ENCODE peak calls at places on chromosomes 7 and 10, in seven cellular contexts. Z is GM23338; A is lung; L is CD8-positive, alpha-beta memory T cell; P is Peyer's patch; S is A549; J is suprapubic skin. E is an unnamed sample.

GRCh38 chr7:131480384-131481315 is 75.8 kb downstream of the PODXL start:
- DNase-seq in Z (no peak), A (no peak), L (no peak), P (no peak), S (peak; percentile 66), J (no peak), E (no peak)

GRCh38 chr10:74008212-74008731 is 10.4 kb downstream of the VCL start:
- DNase-seq in Z (no peak), A (no peak), L (no peak), P (no peak), S (no peak), J (no peak), E (no peak)

GRCh38 chr10:61804414-61804813 is 97.1 kb upstream of the ARID5B start:
- DNase-seq in Z (no peak), A (no peak), L (no peak), P (no peak), S (no peak), J (no peak), E (no peak)

GRCh38 chr10:110456046-110456445 is 41.7 kb upstream of the DUSP5 start:
- DNase-seq in Z (no peak), A (no peak), L (no peak), P (no peak), S (peak; percentile 25), J (peak; percentile 56), E (peak; percentile 62)

GRCh38 chr7:30313348-30313747 is 29.0 kb downstream of the ZNRF2 start:
- DNase-seq in Z (no peak), A (no peak), L (no peak), P (no peak), S (no peak), J (no peak), E (no peak)

GRCh38 chr7:11193131-11193867 is 219.6 kb downstream of the PHF14 start:
- DNase-seq in Z (peak; percentile 81), A (peak; percentile 56), L (no peak), P (no peak), S (no peak), J (no peak), E (no peak)

GRCh38 chr10:124290095-124290795 is 128.5 kb downstream of the OAT start:
- DNase-seq in Z (no peak), A (no peak), L (no peak), P (no peak), S (no peak), J (peak; percentile 76), E (no peak)

GRCh38 chr7:1466524-1467271 is 7.4 kb upstream of the MICALL2 start:
- DNase-seq in Z (peak; percentile 51), A (peak; percentile 70), L (no peak), P (peak; percentile 31), S (peak; percentile 70), J (no peak), E (peak; percentile 93)

GRCh38 chr10:16905304-16905703 is 88.1 kb upstream of the RSU1 start:
- DNase-seq in Z (no peak), A (no peak), L (no peak), P (no peak), S (no peak), J (no peak), E (no peak)

GRCh38 chr7:81608748-81609382 is 161.0 kb downstream of the HGF start:
- DNase-seq in Z (no peak), A (no peak), L (no peak), P (no peak), S (peak; percentile 53), J (no peak), E (no peak)

DNA sequence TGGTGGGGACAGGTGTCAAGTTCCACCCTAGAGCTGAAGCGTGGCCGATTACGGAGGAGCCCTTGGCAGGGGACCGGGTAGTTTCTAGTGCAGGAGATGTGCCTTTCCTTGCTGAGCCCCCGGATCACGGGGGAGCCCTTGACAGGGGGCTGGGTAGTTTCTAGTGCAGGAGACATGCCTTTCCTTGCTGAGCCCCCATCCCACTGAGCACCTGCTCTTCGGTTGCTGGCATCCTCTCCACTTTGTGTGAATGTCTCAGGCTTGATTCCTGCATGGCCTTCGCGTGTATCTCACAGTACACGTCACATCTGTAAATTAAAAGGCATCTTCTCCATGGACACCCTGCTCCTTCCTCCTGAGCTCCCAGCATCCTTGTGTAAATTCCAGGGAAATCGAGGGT is 263.5 kb downstream of the ADARB2 start:
- DNase-seq in Z (no peak), A (no peak), L (no peak), P (no peak), S (no peak), J (no peak), E (no peak)
- H3K4me1 ChIP-seq in Z (peaks cover 12% of the 10 kb centered on the region), A (peaks cover 2% of the 10 kb centered on the region), L (no peaks in the 10 kb centered on the region), P (no peaks in the 10 kb centered on the region), S (no peaks in the 10 kb centered on the region), J (no peaks in the 10 kb centered on the region), E (no peaks in the 10 kb centered on the region)

DNA sequence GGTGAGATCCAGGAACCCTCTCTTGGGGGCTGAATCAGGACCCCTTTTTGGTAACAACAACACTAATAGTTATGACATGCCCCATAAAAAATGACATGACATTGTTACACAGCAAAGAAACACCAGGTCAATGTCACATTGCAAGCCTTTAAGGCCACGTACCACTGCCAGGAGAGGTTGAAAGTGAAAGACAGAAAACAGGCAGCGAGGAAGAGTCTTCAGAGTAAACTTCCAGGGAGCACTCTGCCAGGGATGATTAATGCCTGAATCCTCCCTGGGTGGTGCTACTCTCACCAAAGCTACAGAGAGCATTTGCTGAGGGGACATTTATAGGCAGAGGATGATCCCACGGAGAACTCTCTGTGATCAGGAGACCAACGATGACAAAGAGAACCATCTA is 551.6 kb downstream of the CALN1 start:
- DNase-seq in Z (no peak), A (no peak), L (no peak), P (no peak), S (no peak), J (no peak), E (no peak)
- H3K27ac ChIP-seq in Z (no peak overlapping the region), A (no peak overlapping the region), L (no peak overlapping the region), P (no peak overlapping the region), S (no peak overlapping the region), J (no peak overlapping the region), E (no peak overlapping the region)

GRCh38 chr10:132162590-132163277 is 24.0 kb upstream of the DPYSL4 start:
- DNase-seq in Z (no peak), A (no peak), L (no peak), P (no peak), S (no peak), J (no peak), E (no peak)

GRCh38 chr10:132164801-132165278 is 21.9 kb upstream of the DPYSL4 start:
- DNase-seq in Z (peak; percentile 45), A (no peak), L (no peak), P (no peak), S (no peak), J (no peak), E (peak; percentile 51)

GRCh38 chr10:132163278-132163765 is 23.4 kb upstream of the DPYSL4 start:
- DNase-seq in Z (peak; percentile 94), A (no peak), L (no peak), P (no peak), S (peak; percentile 79), J (no peak), E (peak; percentile 34)

GRCh38 chr10:132163826-132164515 is 22.8 kb upstream of the DPYSL4 start:
- DNase-seq in Z (no peak), A (no peak), L (no peak), P (no peak), S (no peak), J (no peak), E (no peak)

GRCh38 chr10:132162021-132162531 is 24.7 kb upstream of the DPYSL4 start:
- DNase-seq in Z (no peak), A (no peak), L (no peak), P (no peak), S (no peak), J (no peak), E (no peak)
- H3K4me3 ChIP-seq in Z (no peak overlapping the region), A (no peak overlapping the region), L (peak overlapping the region; percentile 37), P (no peak overlapping the region), S (no peak overlapping the region), J (no peak overlapping the region), E (no peak overlapping the region)

GRCh38 chr7:44674381-44674780 is 68.0 kb downstream of the OGDH start:
- DNase-seq in Z (no peak), A (no peak), L (no peak), P (no peak), S (no peak), J (peak; percentile 55), E (no peak)
- H3K4me1 ChIP-seq in Z (no peaks in the 10 kb centered on the region), A (peaks cover 4% of the 10 kb centered on the region), L (no peaks in the 10 kb centered on the region), P (no peaks in the 10 kb centered on the region), S (peaks cover 17% of the 10 kb centered on the region), J (peaks cover 16% of the 10 kb centered on the region), E (no peaks in the 10 kb centered on the region)